ENCODE peak calls at places on chromosome 11, in eight cellular contexts. One of them, this sample, is unnamed.

GRCh38 chr11:27375370-27375769 is 12.4 kb upstream of the CCDC34 start:
- DNase-seq in glomerular endothelial cell: no peak
- DNase-seq in CD4-positive, alpha-beta memory T cell: no peak
- DNase-seq in HS-5: no peak
- DNase-seq in GM04504: no peak
- DNase-seq in fibroblast of pulmonary artery: no peak
- DNase-seq in posterior vena cava: no peak
- DNase-seq in fibroblast of villous mesenchyme: no peak
- DNase-seq in this sample: no peak

GRCh38 chr11:45751430-45751829 is 53.5 kb upstream of the SLC35C1 start:
- DNase-seq in HS-5: no peak
- DNase-seq in CD4-positive, alpha-beta memory T cell: no peak
- DNase-seq in glomerular endothelial cell: no peak
- DNase-seq in GM04504: no peak
- DNase-seq in fibroblast of villous mesenchyme: no peak
- DNase-seq in posterior vena cava: no peak
- DNase-seq in fibroblast of pulmonary artery: no peak
- DNase-seq in this sample: no peak

GRCh38 chr11:77418981-77419592 is 54.8 kb downstream of the PAK1 start:
- DNase-seq in glomerular endothelial cell: no peak
- DNase-seq in GM04504: no peak
- DNase-seq in fibroblast of pulmonary artery: peak
- DNase-seq in posterior vena cava: no peak
- DNase-seq in CD4-positive, alpha-beta memory T cell: no peak
- DNase-seq in HS-5: no peak
- DNase-seq in fibroblast of villous mesenchyme: no peak
- DNase-seq in this sample: no peak

GRCh38 chr11:77705195-77705876 is 67.7 kb upstream of the CLNS1A start:
- DNase-seq in glomerular endothelial cell: no peak
- DNase-seq in CD4-positive, alpha-beta memory T cell: no peak
- DNase-seq in posterior vena cava: no peak
- DNase-seq in fibroblast of pulmonary artery: peak
- DNase-seq in GM04504: no peak
- DNase-seq in HS-5: peak
- DNase-seq in fibroblast of villous mesenchyme: peak
- DNase-seq in this sample: peak

GRCh38 chr11:94017446-94017845 is 3.7 kb upstream of the HEPHL1 start:
- DNase-seq in posterior vena cava: no peak
- DNase-seq in fibroblast of villous mesenchyme: no peak
- DNase-seq in CD4-positive, alpha-beta memory T cell: no peak
- DNase-seq in GM04504: no peak
- DNase-seq in glomerular endothelial cell: no peak
- DNase-seq in fibroblast of pulmonary artery: no peak
- DNase-seq in HS-5: peak
- DNase-seq in this sample: no peak

GRCh38 chr11:122754553-122755322 is 83.6 kb upstream of the CRTAM start:
- DNase-seq in fibroblast of pulmonary artery: peak
- DNase-seq in GM04504: no peak
- DNase-seq in glomerular endothelial cell: no peak
- DNase-seq in fibroblast of villous mesenchyme: peak
- DNase-seq in CD4-positive, alpha-beta memory T cell: peak
- DNase-seq in posterior vena cava: no peak
- DNase-seq in HS-5: no peak
- DNase-seq in this sample: no peak

GRCh38 chr11:88484873-88485621 is 147.5 kb upstream of the CTSC start:
- DNase-seq in GM04504: no peak
- DNase-seq in posterior vena cava: no peak
- DNase-seq in HS-5: no peak
- DNase-seq in glomerular endothelial cell: no peak
- DNase-seq in fibroblast of pulmonary artery: peak
- DNase-seq in CD4-positive, alpha-beta memory T cell: peak
- DNase-seq in fibroblast of villous mesenchyme: no peak
- DNase-seq in this sample: no peak

GRCh38 chr11:62770778-62771143 is 435 bp upstream of the TAF6L start:
- DNase-seq in HS-5: no peak
- DNase-seq in fibroblast of villous mesenchyme: no peak
- DNase-seq in CD4-positive, alpha-beta memory T cell: no peak
- DNase-seq in posterior vena cava: peak
- DNase-seq in GM04504: no peak
- DNase-seq in fibroblast of pulmonary artery: no peak
- DNase-seq in glomerular endothelial cell: no peak
- DNase-seq in this sample: no peak

GRCh38 chr11:128251140-128251539 is 336.2 kb downstream of the ETS1 start:
- DNase-seq in GM04504: no peak
- DNase-seq in fibroblast of villous mesenchyme: peak
- DNase-seq in HS-5: no peak
- DNase-seq in glomerular endothelial cell: no peak
- DNase-seq in CD4-positive, alpha-beta memory T cell: no peak
- DNase-seq in fibroblast of pulmonary artery: peak
- DNase-seq in posterior vena cava: no peak
- DNase-seq in this sample: peak

GRCh38 chr11:113531078-113531477 is 55.9 kb upstream of the DRD2 start:
- DNase-seq in glomerular endothelial cell: no peak
- DNase-seq in GM04504: no peak
- DNase-seq in posterior vena cava: no peak
- DNase-seq in CD4-positive, alpha-beta memory T cell: no peak
- DNase-seq in HS-5: no peak
- DNase-seq in fibroblast of villous mesenchyme: no peak
- DNase-seq in fibroblast of pulmonary artery: no peak
- DNase-seq in this sample: no peak

GRCh38 chr11:10846664-10847063 is 11.2 kb downstream of the ZBED5 start:
- DNase-seq in posterior vena cava: no peak
- DNase-seq in HS-5: no peak
- DNase-seq in GM04504: no peak
- DNase-seq in glomerular endothelial cell: no peak
- DNase-seq in CD4-positive, alpha-beta memory T cell: no peak
- DNase-seq in fibroblast of pulmonary artery: no peak
- DNase-seq in fibroblast of villous mesenchyme: no peak
- DNase-seq in this sample: no peak

GRCh38 chr11:88308576-88308975 is 29.0 kb downstream of the CTSC start:
- DNase-seq in GM04504: no peak
- DNase-seq in fibroblast of pulmonary artery: no peak
- DNase-seq in HS-5: no peak
- DNase-seq in glomerular endothelial cell: no peak
- DNase-seq in posterior vena cava: no peak
- DNase-seq in fibroblast of villous mesenchyme: no peak
- DNase-seq in CD4-positive, alpha-beta memory T cell: no peak
- DNase-seq in this sample: no peak

GRCh38 chr11:128786507-128786906 is 80.6 kb downstream of the KCNJ1 start:
- DNase-seq in posterior vena cava: no peak
- DNase-seq in glomerular endothelial cell: no peak
- DNase-seq in GM04504: no peak
- DNase-seq in CD4-positive, alpha-beta memory T cell: no peak
- DNase-seq in HS-5: no peak
- DNase-seq in fibroblast of pulmonary artery: no peak
- DNase-seq in fibroblast of villous mesenchyme: no peak
- DNase-seq in this sample: no peak

GRCh38 chr11:113118104-113118503 is 156.9 kb downstream of the NCAM1 start:
- DNase-seq in fibroblast of villous mesenchyme: no peak
- DNase-seq in HS-5: no peak
- DNase-seq in posterior vena cava: no peak
- DNase-seq in CD4-positive, alpha-beta memory T cell: no peak
- DNase-seq in glomerular endothelial cell: no peak
- DNase-seq in GM04504: no peak
- DNase-seq in fibroblast of pulmonary artery: no peak
- DNase-seq in this sample: no peak

GRCh38 chr11:7571640-7572000 is 57.8 kb downstream of the PPFIBP2 start:
- DNase-seq in posterior vena cava: peak
- DNase-seq in GM04504: peak
- DNase-seq in fibroblast of pulmonary artery: peak
- DNase-seq in CD4-positive, alpha-beta memory T cell: no peak
- DNase-seq in fibroblast of villous mesenchyme: peak
- DNase-seq in HS-5: peak
- DNase-seq in glomerular endothelial cell: peak
- DNase-seq in this sample: no peak

GRCh38 chr11:125593113-125593761 is 585 bp downstream of the STT3A start:
- DNase-seq in HS-5: no peak
- DNase-seq in fibroblast of pulmonary artery: peak
- DNase-seq in fibroblast of villous mesenchyme: peak
- DNase-seq in GM04504: peak
- DNase-seq in CD4-positive, alpha-beta memory T cell: no peak
- DNase-seq in posterior vena cava: no peak
- DNase-seq in glomerular endothelial cell: no peak
- DNase-seq in this sample: no peak

GRCh38 chr11:75203641-75204011 is 36.9 kb upstream of the TPBGL start:
- DNase-seq in posterior vena cava: no peak
- DNase-seq in HS-5: no peak
- DNase-seq in GM04504: no peak
- DNase-seq in CD4-positive, alpha-beta memory T cell: no peak
- DNase-seq in fibroblast of pulmonary artery: no peak
- DNase-seq in glomerular endothelial cell: no peak
- DNase-seq in fibroblast of villous mesenchyme: no peak
- DNase-seq in this sample: no peak

GRCh38 chr11:111939836-111940604 is 2.9 kb downstream of the DIXDC1 start:
- DNase-seq in fibroblast of villous mesenchyme: peak
- DNase-seq in fibroblast of pulmonary artery: peak
- DNase-seq in glomerular endothelial cell: no peak
- DNase-seq in CD4-positive, alpha-beta memory T cell: no peak
- DNase-seq in posterior vena cava: no peak
- DNase-seq in GM04504: peak
- DNase-seq in HS-5: no peak
- DNase-seq in this sample: peak

GRCh38 chr11:96095884-96096301 is 172.0 kb upstream of the MTMR2 start:
- DNase-seq in HS-5: no peak
- DNase-seq in posterior vena cava: no peak
- DNase-seq in fibroblast of villous mesenchyme: no peak
- DNase-seq in CD4-positive, alpha-beta memory T cell: no peak
- DNase-seq in fibroblast of pulmonary artery: no peak
- DNase-seq in GM04504: no peak
- DNase-seq in glomerular endothelial cell: no peak
- DNase-seq in this sample: no peak

GRCh38 chr11:124804884-124805283 is 4.7 kb upstream of the MSANTD2 start:
- DNase-seq in fibroblast of villous mesenchyme: no peak
- DNase-seq in glomerular endothelial cell: no peak
- DNase-seq in GM04504: no peak
- DNase-seq in fibroblast of pulmonary artery: no peak
- DNase-seq in HS-5: no peak
- DNase-seq in CD4-positive, alpha-beta memory T cell: no peak
- DNase-seq in posterior vena cava: no peak
- DNase-seq in this sample: no peak

GRCh38 chr11:61551630-61552029 is 29.2 kb downstream of the SYT7 start:
- DNase-seq in fibroblast of villous mesenchyme: no peak
- DNase-seq in HS-5: no peak
- DNase-seq in GM04504: no peak
- DNase-seq in posterior vena cava: no peak
- DNase-seq in glomerular endothelial cell: no peak
- DNase-seq in fibroblast of pulmonary artery: peak
- DNase-seq in CD4-positive, alpha-beta memory T cell: no peak
- DNase-seq in this sample: no peak

GRCh38 chr11:35372565-35373283 is 46.6 kb downstream of the SLC1A2 start:
- DNase-seq in GM04504: no peak
- DNase-seq in fibroblast of pulmonary artery: no peak
- DNase-seq in posterior vena cava: no peak
- DNase-seq in HS-5: no peak
- DNase-seq in fibroblast of villous mesenchyme: no peak
- DNase-seq in glomerular endothelial cell: no peak
- DNase-seq in CD4-positive, alpha-beta memory T cell: no peak
- DNase-seq in this sample: no peak

GRCh38 chr11:36702330-36703054 is 104.5 kb upstream of the RAG2 start:
- DNase-seq in posterior vena cava: no peak
- DNase-seq in fibroblast of pulmonary artery: peak
- DNase-seq in HS-5: peak
- DNase-seq in CD4-positive, alpha-beta memory T cell: peak
- DNase-seq in GM04504: peak
- DNase-seq in glomerular endothelial cell: peak
- DNase-seq in fibroblast of villous mesenchyme: peak
- DNase-seq in this sample: peak

GRCh38 chr11:65132238-65132987 is 1.9 kb downstream of the SYVN1 start:
- DNase-seq in GM04504: no peak
- DNase-seq in glomerular endothelial cell: no peak
- DNase-seq in fibroblast of villous mesenchyme: no peak
- DNase-seq in HS-5: no peak
- DNase-seq in posterior vena cava: no peak
- DNase-seq in fibroblast of pulmonary artery: no peak
- DNase-seq in CD4-positive, alpha-beta memory T cell: no peak
- DNase-seq in this sample: no peak

GRCh38 chr11:726278-726915 is 20.4 kb downstream of the EPS8L2 start:
- DNase-seq in fibroblast of pulmonary artery: no peak
- DNase-seq in GM04504: no peak
- DNase-seq in posterior vena cava: peak
- DNase-seq in CD4-positive, alpha-beta memory T cell: peak
- DNase-seq in fibroblast of villous mesenchyme: peak
- DNase-seq in glomerular endothelial cell: no peak
- DNase-seq in HS-5: no peak
- DNase-seq in this sample: no peak

GRCh38 chr11:70204466-70204799 is 1.3 kb downstream of the FADD start:
- DNase-seq in CD4-positive, alpha-beta memory T cell: no peak
- DNase-seq in fibroblast of villous mesenchyme: no peak
- DNase-seq in HS-5: no peak
- DNase-seq in GM04504: no peak
- DNase-seq in fibroblast of pulmonary artery: no peak
- DNase-seq in glomerular endothelial cell: no peak
- DNase-seq in posterior vena cava: no peak
- DNase-seq in this sample: no peak

GRCh38 chr11:108906826-108907225 is 242.0 kb downstream of the DDX10 start:
- DNase-seq in CD4-positive, alpha-beta memory T cell: no peak
- DNase-seq in glomerular endothelial cell: no peak
- DNase-seq in posterior vena cava: no peak
- DNase-seq in HS-5: no peak
- DNase-seq in fibroblast of villous mesenchyme: peak
- DNase-seq in fibroblast of pulmonary artery: no peak
- DNase-seq in GM04504: no peak
- DNase-seq in this sample: no peak

GRCh38 chr11:103851166-103851651 is 185.2 kb upstream of the DDI1 start:
- DNase-seq in fibroblast of pulmonary artery: peak
- DNase-seq in posterior vena cava: no peak
- DNase-seq in CD4-positive, alpha-beta memory T cell: no peak
- DNase-seq in glomerular endothelial cell: no peak
- DNase-seq in GM04504: no peak
- DNase-seq in fibroblast of villous mesenchyme: peak
- DNase-seq in HS-5: no peak
- DNase-seq in this sample: no peak

GRCh38 chr11:114563077-114563476 is 3.4 kb upstream of the NXPE1 start:
- DNase-seq in GM04504: no peak
- DNase-seq in CD4-positive, alpha-beta memory T cell: no peak
- DNase-seq in glomerular endothelial cell: no peak
- DNase-seq in fibroblast of villous mesenchyme: peak
- DNase-seq in HS-5: peak
- DNase-seq in posterior vena cava: no peak
- DNase-seq in fibroblast of pulmonary artery: peak
- DNase-seq in this sample: peak

GRCh38 chr11:14386895-14387480 is 28.0 kb upstream of the RRAS2 start:
- DNase-seq in CD4-positive, alpha-beta memory T cell: no peak
- DNase-seq in GM04504: peak
- DNase-seq in HS-5: no peak
- DNase-seq in glomerular endothelial cell: no peak
- DNase-seq in fibroblast of pulmonary artery: peak
- DNase-seq in posterior vena cava: no peak
- DNase-seq in fibroblast of villous mesenchyme: peak
- DNase-seq in this sample: peak

GRCh38 chr11:37946155-37946766 is 1348.2 kb upstream of the RAG2 start:
- DNase-seq in glomerular endothelial cell: no peak
- DNase-seq in posterior vena cava: no peak
- DNase-seq in HS-5: peak
- DNase-seq in fibroblast of pulmonary artery: peak
- DNase-seq in fibroblast of villous mesenchyme: peak
- DNase-seq in GM04504: no peak
- DNase-seq in CD4-positive, alpha-beta memory T cell: no peak
- DNase-seq in this sample: peak

This sample was measured in non-pigmented ciliary epithelial cell.